ENCODE peak calls at places on chromosomes 4 and X, in four cellular contexts. A is ecto neural progenitor cell, W is activated T-cell treated with anti-CD3 and anti-CD28 coated beads for 4 hours, X is HTR-8/SVneo. F is an unnamed sample.

GRCh38 chr4:56622176-56622575 is 58.9 kb downstream of the HOPX start:
- DNase-seq in A (no peak), W (no peak), X (no peak), F (peak; percentile 77)

GRCh38 chr4:186845137-186845842 is 121.6 kb upstream of the FAT1 start:
- DNase-seq in A (no peak), W (no peak), X (peak; percentile 66), F (peak; percentile 46)

GRCh38 chr4:127698789-127699200 is 31.4 kb upstream of the SLC25A31 start:
- DNase-seq in A (no peak), W (no peak), X (peak; percentile 65), F (peak; percentile 84)

GRCh38 chr4:186676531-186677158 is 47.0 kb downstream of the FAT1 start:
- DNase-seq in A (no peak), W (no peak), X (peak; percentile 51), F (peak; percentile 47)

GRCh38 chr4:92988301-92988700 is 684.5 kb downstream of the GRID2 start:
- DNase-seq in A (no peak), W (no peak), X (no peak), F (no peak)

GRCh38 chrX:151397741-151398070 is 700 bp downstream of the VMA21 start:
- DNase-seq in A (no peak), W (no peak), X (no peak), F (no peak)

GRCh38 chr4:10047967-10048366 is 26.7 kb upstream of the SLC2A9 start:
- DNase-seq in A (no peak), W (no peak), X (no peak), F (no peak)

GRCh38 chr4:139492429-139492828 is 38.5 kb downstream of the RAB33B start:
- DNase-seq in A (no peak), W (no peak), X (no peak), F (no peak)

GRCh38 chrX:38854305-38854704 is 53.0 kb downstream of the MID1IP1 start:
- DNase-seq in A (no peak), W (no peak), X (no peak), F (no peak)

GRCh38 chrX:136291824-136292223 is 8.9 kb upstream of the ADGRG4 start:
- DNase-seq in A (no peak), W (no peak), X (no peak), F (peak; percentile 64)

F was measured in MCF 10A.